ENCODE peak calls at places on chromosomes 1 and 21, in six cellular contexts. Y, L, F, A, D and S are unnamed samples.

GRCh38 chr1:240474133-240474614 is 137.8 kb downstream of the GREM2 start:
- DNase-seq in Y (no peak), L (no peak), F (no peak), A (no peak), D (no peak), S (no peak)

GRCh38 chr1:15400627-15401026 is 9.1 kb upstream of the EFHD2 start:
- DNase-seq in Y (no peak), L (no peak), F (no peak), A (no peak), D (no peak), S (no peak)

GRCh38 chr1:180231506-180232420 is 1.7 kb downstream of the LHX4 start:
- DNase-seq in Y (no peak), L (no peak), F (no peak), A (peak; percentile 52), D (no peak), S (no peak)

GRCh38 chr1:23452011-23452411 is 27.5 kb upstream of the TCEA3 start:
- DNase-seq in Y (no peak), L (peak; percentile 23), F (no peak), A (no peak), D (no peak), S (no peak)

GRCh38 chr1:161019767-161020572 is 982 bp downstream of the F11R start:
- DNase-seq in Y (no peak), L (no peak), F (no peak), A (no peak), D (no peak), S (no peak)

GRCh38 chr1:205602118-205602517 is 29.7 kb downstream of the ELK4 start:
- DNase-seq in Y (no peak), L (no peak), F (no peak), A (no peak), D (no peak), S (no peak)

GRCh38 chr1:66270122-66270812 is 263.7 kb upstream of the SGIP1 start:
- DNase-seq in Y (no peak), L (no peak), F (no peak), A (no peak), D (no peak), S (no peak)

GRCh38 chr1:199490804-199491527 is 536.5 kb upstream of the NR5A2 start:
- DNase-seq in Y (no peak), L (no peak), F (no peak), A (no peak), D (no peak), S (no peak)

GRCh38 chr1:161738627-161739287 is 10.8 kb upstream of the DUSP12 start:
- DNase-seq in Y (no peak), L (no peak), F (no peak), A (peak; percentile 72), D (peak; percentile 55), S (no peak)

GRCh38 chr1:183493540-183494245 is 21.4 kb downstream of the SMG7 start:
- DNase-seq in Y (no peak), L (no peak), F (no peak), A (no peak), D (no peak), S (no peak)

GRCh38 chr1:56360021-56360420 is 219.3 kb downstream of the PLPP3 start:
- DNase-seq in Y (no peak), L (no peak), F (no peak), A (no peak), D (no peak), S (no peak)

GRCh38 chr1:154419620-154420020 is 14.5 kb downstream of the IL6R start:
- DNase-seq in Y (no peak), L (no peak), F (no peak), A (no peak), D (no peak), S (no peak)

GRCh38 chr1:227560393-227560792 is 3.0 kb upstream of the ZNF678 start:
- DNase-seq in Y (no peak), L (no peak), F (no peak), A (no peak), D (no peak), S (no peak)

GRCh38 chr1:18200136-18200717 is 92.6 kb downstream of the IGSF21 start:
- DNase-seq in Y (no peak), L (no peak), F (no peak), A (no peak), D (no peak), S (no peak)

GRCh38 chr21:33229776-33230517 is at the start of gene IFNAR2:
- DNase-seq in Y (peak; percentile 75), L (peak; percentile 61), F (peak; percentile 72), A (peak; percentile 81), D (peak; percentile 77), S (peak; percentile 85)

GRCh38 chr21:26112127-26112742 is 58.3 kb downstream of the APP start:
- DNase-seq in Y (no peak), L (no peak), F (no peak), A (no peak), D (no peak), S (no peak)

GRCh38 chr1:113929750-113930498 is 800 bp downstream of the HIPK1 start:
- DNase-seq in Y (peak; percentile 46), L (peak; percentile 62), F (peak; percentile 32), A (peak; percentile 69), D (peak; percentile 65), S (peak; percentile 61)

GRCh38 chr1:61491497-61491896 is 233.4 kb downstream of the TM2D1 start:
- DNase-seq in Y (no peak), L (no peak), F (no peak), A (no peak), D (no peak), S (no peak)

GRCh38 chr1:68600049-68600661 is 103.3 kb upstream of the DEPDC1 start:
- DNase-seq in Y (no peak), L (no peak), F (no peak), A (no peak), D (no peak), S (no peak)

GRCh38 chr1:198903203-198903602 is 264.4 kb downstream of the PTPRC start:
- DNase-seq in Y (no peak), L (no peak), F (peak; percentile 48), A (no peak), D (no peak), S (peak; percentile 28)

GRCh38 chr1:44318097-44319088 is 36.7 kb downstream of the ERI3 start:
- DNase-seq in Y (no peak), L (peak; percentile 14), F (peak; percentile 60), A (no peak), D (peak; percentile 31), S (peak; percentile 68)

GRCh38 chr1:47705517-47706130 is 267.8 kb downstream of the FOXD2 start:
- DNase-seq in Y (no peak), L (no peak), F (no peak), A (no peak), D (no peak), S (no peak)

GRCh38 chr1:229305402-229305801 is 34.5 kb downstream of the RAB4A start:
- DNase-seq in Y (no peak), L (no peak), F (no peak), A (no peak), D (no peak), S (no peak)
- TF ChIP-seq CTCF in Y (no peak), L (no peak), F (no peak), A (no peak), D (no peak), S (no peak)

GRCh38 chr1:27306892-27307850 is 14.8 kb upstream of the TMEM222 start:
- DNase-seq in Y (no peak), L (no peak), F (no peak), A (no peak), D (no peak), S (peak; percentile 59)
- TF ChIP-seq CTCF in Y (no peak), L (no peak), F (peak; percentile 32), A (peak; percentile 2), D (no peak), S (peak; percentile 16)

GRCh38 chr1:9711466-9712020 is 60.0 kb downstream of the PIK3CD start:
- DNase-seq in Y (no peak), L (no peak), F (no peak), A (no peak), D (no peak), S (no peak)
- TF ChIP-seq CTCF in Y (no peak), L (no peak), F (no peak), A (no peak), D (no peak), S (no peak)

DNA sequence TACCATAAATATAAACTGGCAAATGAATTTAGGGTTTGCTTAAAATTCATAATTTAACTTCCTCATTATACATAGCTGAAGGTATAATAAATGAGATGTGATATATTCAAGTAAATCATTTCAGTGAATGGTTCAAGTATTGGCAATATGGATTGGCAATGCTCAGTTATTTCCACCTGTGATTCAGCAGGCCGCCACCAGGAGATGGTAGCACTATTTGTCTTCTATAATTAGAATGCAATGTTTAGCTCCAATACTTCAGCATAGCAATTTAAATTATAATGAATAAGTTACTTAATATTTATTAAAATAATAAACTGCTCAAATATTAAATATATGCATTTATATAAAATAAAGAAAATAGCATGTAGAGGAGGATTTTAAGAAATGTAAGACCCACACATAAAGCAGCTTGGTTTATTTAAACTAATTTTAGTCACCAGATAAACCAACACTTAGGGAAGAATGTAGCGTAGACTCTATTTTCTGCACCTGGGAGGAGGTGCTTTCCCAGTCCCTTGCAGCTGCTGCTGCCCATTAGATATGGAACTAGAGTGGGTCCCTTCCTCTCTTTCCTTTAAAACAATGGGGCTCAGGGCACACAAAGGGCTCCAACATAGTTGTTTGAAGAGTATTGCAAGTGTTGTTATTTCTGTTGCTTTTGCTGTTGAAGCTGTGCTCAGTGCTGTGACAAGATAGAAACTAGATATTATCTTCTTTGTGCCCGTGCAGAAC is 62.1 kb downstream of the PLPPR4 start:
- DNase-seq in Y (no peak), L (no peak), F (no peak), A (no peak), D (no peak), S (peak; percentile 22)
- TF ChIP-seq CTCF in Y (peak; percentile 53), L (no peak), F (peak; percentile 53), A (peak; percentile 32), D (no peak), S (peak; percentile 66)